ENCODE peak calls at places on chromosome 3, in eight cellular contexts. F is cardiac fibroblast, J is A549, V is GM23248, P is fibroblast of the aortic adventitia, L is tibial nerve, B is kidney epithelial cell, Y is right atrium auricular region. K is an unnamed sample.

GRCh38 chr3:32340639-32341365 is 50.9 kb upstream of the CMTM7 start:
- DNase-seq in F (no peak), J (no peak), V (peak), P (no peak), L (no peak), B (no peak), Y (no peak), K (no peak)

GRCh38 chr3:143413372-143413771 is 293.8 kb downstream of the CHST2 start:
- DNase-seq in F (no peak), J (no peak), V (no peak), P (no peak), L (no peak), B (no peak), Y (no peak), K (no peak)

GRCh38 chr3:169348276-169348675 is 315.2 kb downstream of the MECOM start:
- DNase-seq in F (no peak), J (no peak), V (peak), P (no peak), L (no peak), B (no peak), Y (no peak), K (no peak)

GRCh38 chr3:17494117-17494809 is 248.2 kb downstream of the TBC1D5 start:
- DNase-seq in F (peak), J (no peak), V (no peak), P (no peak), L (no peak), B (no peak), Y (no peak), K (no peak)

GRCh38 chr3:37198996-37199395 is 24.6 kb upstream of the LRRFIP2 start:
- DNase-seq in F (peak), J (no peak), V (peak), P (no peak), L (no peak), B (no peak), Y (no peak), K (peak)

GRCh38 chr3:153209596-153209995 is 47.6 kb downstream of the RAP2B start:
- DNase-seq in F (peak), J (peak), V (peak), P (peak), L (no peak), B (peak), Y (no peak), K (peak)

GRCh38 chr3:58518304-58518789 is 18.6 kb downstream of the ACOX2 start:
- DNase-seq in F (no peak), J (no peak), V (no peak), P (no peak), L (no peak), B (no peak), Y (peak), K (no peak)

GRCh38 chr3:111299070-111299672 is 227.6 kb downstream of the NECTIN3 start:
- DNase-seq in F (peak), J (no peak), V (peak), P (peak), L (no peak), B (no peak), Y (no peak), K (peak)

GRCh38 chr3:44685128-44685800 is 27.2 kb upstream of the ZNF502 start:
- DNase-seq in F (peak), J (no peak), V (peak), P (peak), L (peak), B (peak), Y (peak), K (peak)

GRCh38 chr3:44942202-44942921 is 33.6 kb downstream of the ZDHHC3 start:
- DNase-seq in F (peak), J (peak), V (peak), P (peak), L (no peak), B (no peak), Y (no peak), K (peak)

GRCh38 chr3:151560750-151561149 is 99.9 kb upstream of the IGSF10 start:
- DNase-seq in F (no peak), J (no peak), V (peak), P (peak), L (no peak), B (no peak), Y (no peak), K (no peak)

GRCh38 chr3:114624047-114624445 is 330.2 kb downstream of the TIGIT start:
- DNase-seq in F (peak), J (no peak), V (peak), P (peak), L (peak), B (no peak), Y (peak), K (peak)

GRCh38 chr3:149592758-149593240 is 65.0 kb downstream of the WWTR1 start:
- DNase-seq in F (no peak), J (no peak), V (no peak), P (no peak), L (no peak), B (no peak), Y (no peak), K (peak)

GRCh38 chr3:161560006-161560637 is 63.5 kb downstream of the OTOL1 start:
- DNase-seq in F (peak), J (peak), V (peak), P (peak), L (no peak), B (no peak), Y (no peak), K (peak)

GRCh38 chr3:154507727-154508126 is 77.7 kb upstream of the GPR149 start:
- DNase-seq in F (no peak), J (no peak), V (no peak), P (no peak), L (no peak), B (no peak), Y (no peak), K (no peak)

GRCh38 chr3:99686955-99687612 is 48.7 kb downstream of the COL8A1 start:
- DNase-seq in F (peak), J (peak), V (peak), P (peak), L (peak), B (no peak), Y (no peak), K (peak)

GRCh38 chr3:102532901-102533300 is 98.1 kb downstream of the ZPLD1 start:
- DNase-seq in F (peak), J (no peak), V (peak), P (peak), L (no peak), B (no peak), Y (no peak), K (no peak)

GRCh38 chr3:150256336-150256735 is 151.8 kb upstream of the TSC22D2 start:
- DNase-seq in F (no peak), J (no peak), V (no peak), P (peak), L (no peak), B (no peak), Y (no peak), K (no peak)

GRCh38 chr3:82000350-82000749 is 238.9 kb upstream of the GBE1 start:
- DNase-seq in F (no peak), J (no peak), V (no peak), P (no peak), L (no peak), B (no peak), Y (no peak), K (no peak)

GRCh38 chr3:36635731-36636130 is 128.6 kb downstream of the DCLK3 start:
- DNase-seq in F (peak), J (no peak), V (peak), P (peak), L (no peak), B (peak), Y (no peak), K (peak)

GRCh38 chr3:19213608-19214220 is 65.4 kb downstream of the KCNH8 start:
- DNase-seq in F (no peak), J (no peak), V (no peak), P (no peak), L (no peak), B (no peak), Y (no peak), K (no peak)

DNA sequence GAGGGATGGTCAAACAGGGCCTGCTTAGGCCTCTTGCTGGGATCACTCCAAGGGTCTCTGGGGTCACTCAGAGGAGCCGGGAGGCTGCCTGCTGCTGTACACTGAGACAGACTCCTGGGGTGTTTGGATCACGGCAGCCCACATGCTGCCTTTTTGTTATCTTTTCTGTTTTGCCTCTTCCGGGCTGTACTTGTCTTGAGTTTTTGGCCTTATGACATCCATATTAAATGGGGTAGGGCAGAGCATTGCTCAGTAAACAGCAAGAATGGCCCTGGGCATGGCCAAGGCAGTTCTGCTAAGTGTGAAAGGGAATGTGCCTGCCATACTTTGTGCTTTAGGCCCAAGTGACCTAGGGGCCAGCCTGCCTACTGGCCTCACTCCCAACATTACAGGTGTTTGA is 771 bp upstream of the ENTPD3 start:
- DNase-seq in F (no peak), J (no peak), V (no peak), P (no peak), L (no peak), B (no peak), Y (no peak), K (no peak)
- H3K4me3 ChIP-seq in F (no peak), J (no peak), V (no peak), P (no peak), L (no peak), B (no peak), Y (no peak), K (no peak)

DNA sequence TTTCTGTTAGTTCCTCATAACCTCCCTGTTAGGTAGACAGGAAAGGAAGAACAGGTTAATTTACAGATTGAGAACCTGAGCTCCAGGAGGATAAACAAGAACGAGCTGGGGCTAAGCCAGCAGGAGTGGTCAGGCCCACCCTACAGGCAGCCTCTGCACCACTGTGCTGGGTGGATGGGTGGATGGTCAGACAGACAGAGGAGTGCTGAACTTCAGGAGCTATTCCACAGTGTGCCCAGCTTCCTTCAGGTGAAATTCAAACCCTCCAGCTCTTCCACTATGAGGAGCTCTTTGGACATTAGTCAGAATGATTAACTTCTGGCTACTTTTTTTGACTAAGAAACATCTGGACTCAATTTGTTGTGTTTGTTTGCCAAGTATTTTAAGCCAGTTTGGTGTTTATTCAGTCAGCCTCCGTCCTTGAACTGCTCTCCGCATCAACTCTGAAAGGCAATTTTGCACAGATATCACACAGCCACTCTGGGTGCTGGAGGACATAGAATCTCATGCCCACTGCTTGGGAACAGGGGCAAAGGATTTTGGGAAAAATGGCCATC is 361.9 kb downstream of the CLSTN2 start:
- DNase-seq in F (peak), J (no peak), V (peak), P (peak), L (no peak), B (no peak), Y (no peak), K (peak)
- H3K4me3 ChIP-seq in F (no peak), J (no peak), V (no peak), P (no peak), L (no peak), B (no peak), Y (no peak), K (no peak)

DNA sequence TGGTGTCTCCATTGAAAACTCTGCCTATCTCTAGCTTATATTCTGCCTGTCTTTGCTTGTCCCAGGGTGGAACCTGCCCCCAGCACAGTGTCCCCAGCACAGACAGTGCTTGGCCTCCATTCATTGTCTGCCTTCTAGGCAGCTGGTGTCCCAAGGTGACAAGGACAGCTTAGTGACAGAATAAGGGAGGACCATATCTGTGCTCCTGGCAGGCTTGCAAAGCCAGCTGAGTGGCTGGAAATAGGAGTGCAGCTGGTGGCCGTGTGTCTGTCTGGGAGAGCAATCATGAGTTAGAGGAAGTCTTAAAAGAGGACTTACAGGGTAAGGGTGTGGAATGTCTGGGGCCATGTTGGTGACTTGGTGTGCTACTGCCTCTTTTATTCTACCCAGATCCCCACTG is 33.4 kb downstream of the SCN5A start:
- DNase-seq in F (no peak), J (no peak), V (no peak), P (no peak), L (no peak), B (no peak), Y (no peak), K (no peak)
- H3K4me3 ChIP-seq in F (no peak), J (no peak), V (no peak), P (no peak), L (no peak), B (no peak), Y (no peak), K (no peak)

GRCh38 chr3:105594219-105594618 is 227.5 kb downstream of the ALCAM start:
- DNase-seq in F (peak), J (no peak), V (peak), P (peak), L (no peak), B (no peak), Y (no peak), K (no peak)
- H3K4me3 ChIP-seq in F (no peak), J (no peak), V (no peak), P (no peak), L (no peak), B (no peak), Y (no peak), K (no peak)

GRCh38 chr3:129429597-129429996 is 1.2 kb upstream of the EFCAB12 start:
- DNase-seq in F (no peak), J (no peak), V (no peak), P (no peak), L (no peak), B (no peak), Y (no peak), K (no peak)

GRCh38 chr3:129428020-129428381 is 435 bp downstream of the EFCAB12 start:
- DNase-seq in F (no peak), J (no peak), V (no peak), P (no peak), L (no peak), B (no peak), Y (no peak), K (no peak)

GRCh38 chr3:129425619-129426018 is 2.8 kb downstream of the EFCAB12 start:
- DNase-seq in F (no peak), J (no peak), V (no peak), P (no peak), L (no peak), B (no peak), Y (no peak), K (no peak)

GRCh38 chr3:129429080-129429451 is 630 bp upstream of the EFCAB12 start:
- DNase-seq in F (no peak), J (no peak), V (peak), P (no peak), L (no peak), B (no peak), Y (no peak), K (no peak)

GRCh38 chr3:129428382-129429079 is at the start of gene EFCAB12:
- DNase-seq in F (peak), J (peak), V (peak), P (peak), L (peak), B (peak), Y (peak), K (peak)
- H3K4me3 ChIP-seq in F (peak), J (peak), V (peak), P (peak), L (peak), B (peak), Y (peak), K (peak)

GRCh38 chr3:13812039-13812438 is 67.8 kb downstream of the WNT7A start:
- DNase-seq in F (no peak), J (no peak), V (no peak), P (no peak), L (no peak), B (no peak), Y (no peak), K (no peak)

GRCh38 chr3:13818919-13819318 is 61.0 kb downstream of the WNT7A start:
- DNase-seq in F (no peak), J (no peak), V (no peak), P (no peak), L (no peak), B (no peak), Y (no peak), K (no peak)

GRCh38 chr3:13811614-13812013 is 68.3 kb downstream of the WNT7A start:
- DNase-seq in F (no peak), J (no peak), V (no peak), P (no peak), L (no peak), B (no peak), Y (no peak), K (no peak)

GRCh38 chr3:13821156-13821555 is 58.7 kb downstream of the WNT7A start:
- DNase-seq in F (no peak), J (no peak), V (no peak), P (no peak), L (no peak), B (no peak), Y (no peak), K (no peak)

GRCh38 chr3:13815088-13815683 is 64.7 kb downstream of the WNT7A start:
- DNase-seq in F (no peak), J (no peak), V (no peak), P (no peak), L (no peak), B (no peak), Y (no peak), K (no peak)
- H3K4me3 ChIP-seq in F (no peak), J (no peak), V (no peak), P (no peak), L (no peak), B (no peak), Y (no peak), K (no peak)

GRCh38 chr3:195440379-195440778 is 2.4 kb downstream of the ACAP2 start:
- DNase-seq in F (no peak), J (no peak), V (no peak), P (no peak), L (no peak), B (no peak), Y (no peak), K (no peak)
- H3K4me3 ChIP-seq in F (no peak), J (no peak), V (peak), P (peak), L (no peak), B (no peak), Y (no peak), K (no peak)

GRCh38 chr3:69388241-69388640 is 2.4 kb upstream of the FRMD4B start:
- DNase-seq in F (no peak), J (no peak), V (no peak), P (no peak), L (no peak), B (no peak), Y (no peak), K (no peak)

GRCh38 chr3:69384379-69384778 is 1.5 kb downstream of the FRMD4B start:
- DNase-seq in F (no peak), J (no peak), V (no peak), P (no peak), L (no peak), B (no peak), Y (no peak), K (no peak)

GRCh38 chr3:69386535-69387385 is 872 bp upstream of the FRMD4B start:
- DNase-seq in F (no peak), J (no peak), V (no peak), P (no peak), L (no peak), B (no peak), Y (no peak), K (no peak)

GRCh38 chr3:69385033-69385722 is 710 bp downstream of the FRMD4B start:
- DNase-seq in F (no peak), J (no peak), V (no peak), P (no peak), L (no peak), B (no peak), Y (no peak), K (no peak)

GRCh38 chr3:69385723-69386483 is at the start of gene FRMD4B:
- DNase-seq in F (peak), J (peak), V (peak), P (no peak), L (peak), B (peak), Y (peak), K (peak)
- H3K4me3 ChIP-seq in F (peak), J (peak), V (peak), P (peak), L (peak), B (peak), Y (peak), K (peak)